ENCODE peak calls at places on chromosomes 16 and 17, in six cellular contexts. One of them, this sample, is unnamed.

GRCh38 chr17:81898029-81898866 is 3.8 kb upstream of the NPB start:
- DNase-seq in NCI-H510A treated with DMSO at 0.1 percent for 48 hours: no peak
- DNase-seq in H54: peak
- DNase-seq in A549: peak
- DNase-seq in heart right ventricle: no peak
- DNase-seq in endothelial cell of umbilical vein: no peak
- DNase-seq in this sample: no peak

GRCh38 chr16:74280448-74280847 is 16.2 kb upstream of the PSMD7 start:
- DNase-seq in heart right ventricle: no peak
- DNase-seq in H54: no peak
- DNase-seq in endothelial cell of umbilical vein: no peak
- DNase-seq in NCI-H510A treated with DMSO at 0.1 percent for 48 hours: no peak
- DNase-seq in A549: no peak
- DNase-seq in this sample: no peak

GRCh38 chr16:72657791-72658190 is 390.1 kb downstream of the ZFHX3 start:
- DNase-seq in H54: no peak
- DNase-seq in A549: no peak
- DNase-seq in endothelial cell of umbilical vein: no peak
- DNase-seq in NCI-H510A treated with DMSO at 0.1 percent for 48 hours: no peak
- DNase-seq in heart right ventricle: no peak
- DNase-seq in this sample: no peak

GRCh38 chr16:20997147-20997546 is 96.6 kb downstream of the LYRM1 start:
- DNase-seq in A549: no peak
- DNase-seq in NCI-H510A treated with DMSO at 0.1 percent for 48 hours: no peak
- DNase-seq in endothelial cell of umbilical vein: no peak
- DNase-seq in heart right ventricle: no peak
- DNase-seq in H54: no peak
- DNase-seq in this sample: no peak

GRCh38 chr17:70621593-70621992 is 452.3 kb downstream of the KCNJ2 start:
- DNase-seq in H54: no peak
- DNase-seq in heart right ventricle: no peak
- DNase-seq in NCI-H510A treated with DMSO at 0.1 percent for 48 hours: no peak
- DNase-seq in A549: no peak
- DNase-seq in endothelial cell of umbilical vein: peak
- DNase-seq in this sample: no peak

GRCh38 chr16:24851700-24852099 is 5.9 kb downstream of the SLC5A11 start:
- DNase-seq in NCI-H510A treated with DMSO at 0.1 percent for 48 hours: no peak
- DNase-seq in H54: no peak
- DNase-seq in endothelial cell of umbilical vein: peak
- DNase-seq in A549: no peak
- DNase-seq in heart right ventricle: no peak
- DNase-seq in this sample: no peak

GRCh38 chr16:10835281-10835931 is 16.8 kb upstream of the TVP23A start:
- DNase-seq in A549: no peak
- DNase-seq in heart right ventricle: no peak
- DNase-seq in H54: no peak
- DNase-seq in NCI-H510A treated with DMSO at 0.1 percent for 48 hours: no peak
- DNase-seq in endothelial cell of umbilical vein: no peak
- DNase-seq in this sample: no peak

GRCh38 chr17:78780852-78781338 is 1.2 kb downstream of the CYTH1 start:
- DNase-seq in H54: no peak
- DNase-seq in endothelial cell of umbilical vein: no peak
- DNase-seq in A549: no peak
- DNase-seq in NCI-H510A treated with DMSO at 0.1 percent for 48 hours: no peak
- DNase-seq in heart right ventricle: no peak
- DNase-seq in this sample: no peak

GRCh38 chr17:27333410-27333980 is 39.6 kb downstream of the WSB1 start:
- DNase-seq in A549: no peak
- DNase-seq in heart right ventricle: no peak
- DNase-seq in NCI-H510A treated with DMSO at 0.1 percent for 48 hours: no peak
- DNase-seq in endothelial cell of umbilical vein: no peak
- DNase-seq in H54: no peak
- DNase-seq in this sample: no peak

This sample was measured in CD14-positive monocyte.